ENCODE peak calls at places on chromosome 7, in five cellular contexts. E is HFFc6; U is activated naive CD8-positive, alpha-beta T cell treated with anti-CD3 and anti-CD28 coated beads, Interleukin-2, amount 50 U/mL, for 16 hours; Y is stimulated activated CD4-positive, alpha-beta T cell treated with anti-CD3 and anti-CD28 coated beads, Interleukin-1b, Interleukin-23, amount 100 ng/mL, for 4 hours; R is NCI-H1436. W is an unnamed sample.

GRCh38 chr7:92824450-92824849 is 11.9 kb downstream of the CDK6 start:
- DNase-seq in R (no peak), U (no peak), Y (no peak), E (no peak), W (no peak)

GRCh38 chr7:134553976-134554375 is 5.1 kb downstream of the AKR1B15 start:
- DNase-seq in E (no peak), U (no peak), Y (no peak), R (no peak), W (no peak)

GRCh38 chr7:128304212-128304611 is 39.5 kb downstream of the RBM28 start:
- DNase-seq in R (no peak), U (no peak), Y (no peak), E (no peak), W (no peak)

GRCh38 chr7:129781128-129781855 is 169.8 kb downstream of the NRF1 start:
- DNase-seq in R (peak), E (no peak), Y (no peak), U (no peak), W (no peak)

GRCh38 chr7:74684473-74684872 is 27.0 kb downstream of the GTF2I start:
- DNase-seq in U (no peak), R (no peak), E (no peak), Y (no peak), W (no peak)

GRCh38 chr7:90383879-90384278 is 19.4 kb upstream of the CLDN12 start:
- DNase-seq in E (peak), U (no peak), R (no peak), Y (no peak), W (no peak)

GRCh38 chr7:136617176-136617575 is 251.3 kb upstream of the CHRM2 start:
- DNase-seq in R (no peak), Y (no peak), E (no peak), U (no peak), W (no peak)

GRCh38 chr7:22885824-22886255 is 63.2 kb upstream of the TOMM7 start:
- DNase-seq in E (no peak), Y (peak), U (peak), R (no peak), W (peak)

GRCh38 chr7:106824458-106824857 is 40.6 kb upstream of the PIK3CG start:
- DNase-seq in R (no peak), Y (no peak), E (peak), U (no peak), W (no peak)

GRCh38 chr7:7424151-7424873 is 111.4 kb downstream of the COL28A1 start:
- DNase-seq in R (peak), E (peak), U (no peak), Y (peak), W (peak)

GRCh38 chr7:121313220-121313792 is 15.5 kb upstream of the WNT16 start:
- DNase-seq in R (no peak), Y (no peak), E (peak), U (no peak), W (no peak)